ENCODE peak calls at places on chromosomes 6 and 20, in seven cellular contexts. R, Q, U, W, Z, E and T are unnamed samples.

GRCh38 chr6:34798057-34798456 is 6.2 kb downstream of the BLTP3A start:
- DNase-seq in E (no peak), Q (no peak), W (no peak), R (no peak), U (no peak), Z (no peak), T (no peak)

GRCh38 chr20:38092260-38092857 is 58.8 kb downstream of the RPRD1B start:
- DNase-seq in R (no peak), E (no peak), U (no peak), Z (no peak), Q (no peak), W (no peak), T (no peak)

GRCh38 chr20:34618676-34619075 is 58.2 kb downstream of the PIGU start:
- DNase-seq in E (no peak), W (no peak), Q (peak; percentile 19), Z (no peak), R (no peak), U (no peak), T (no peak)

GRCh38 chr6:85015396-85015990 is 251.1 kb upstream of the TBX18 start:
- DNase-seq in Q (peak; percentile 48), R (peak; percentile 83), Z (peak; percentile 31), W (no peak), U (no peak), E (no peak), T (peak; percentile 38)

GRCh38 chr6:8027965-8028651 is 36.1 kb downstream of the BLOC1S5 start:
- DNase-seq in Z (no peak), R (peak; percentile 77), Q (no peak), W (no peak), U (no peak), E (no peak), T (no peak)

GRCh38 chr6:139390447-139390846 is 16.0 kb upstream of the CITED2 start:
- DNase-seq in U (no peak), E (no peak), W (no peak), R (no peak), Z (no peak), Q (no peak), T (no peak)

GRCh38 chr20:23391707-23392310 is 29.5 kb downstream of the NAPB start:
- DNase-seq in Z (no peak), U (no peak), E (no peak), Q (no peak), R (no peak), W (no peak), T (no peak)

GRCh38 chr6:42190784-42191183 is 4.0 kb downstream of the GUCA1B start:
- DNase-seq in W (no peak), U (no peak), R (no peak), Q (no peak), E (no peak), Z (no peak), T (no peak)

DNA sequence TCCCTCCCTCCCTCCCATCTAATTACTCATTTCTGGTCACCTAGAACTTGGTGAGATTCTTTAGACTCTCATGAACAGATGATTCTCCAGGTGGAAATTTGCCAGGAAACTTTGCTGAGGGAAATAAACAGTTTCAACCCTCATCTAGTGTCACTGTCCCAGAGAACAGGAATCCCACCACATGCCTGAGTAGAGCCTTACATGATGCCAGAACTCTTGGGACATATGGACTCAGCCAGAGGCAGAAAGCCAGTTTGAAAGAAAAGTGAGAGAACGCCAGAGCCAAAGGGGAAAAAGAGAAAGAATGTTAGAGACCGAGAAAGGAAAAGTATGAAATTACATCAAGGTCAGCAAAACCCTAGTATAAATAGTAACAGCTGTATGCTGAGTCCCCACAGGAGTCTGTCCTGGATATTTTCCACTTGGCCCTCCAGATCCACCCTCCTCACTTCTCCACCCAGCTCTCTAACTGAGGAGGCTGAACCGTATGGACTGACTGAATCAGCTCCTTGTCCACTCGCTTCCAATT is 127.5 kb upstream of the COL21A1 start:
- DNase-seq in Z (no peak), W (no peak), R (no peak), U (peak; percentile 83), E (no peak), Q (no peak), T (no peak)
- TF ChIP-seq POLR2AphosphoS5 in Z (peak; percentile 47), W (no peak), R (no peak), U (peak; percentile 41), E (peak; percentile 15), Q (no peak), T (no peak)

GRCh38 chr6:57316581-57317059 is 810 bp upstream of the PRIM2 start:
- DNase-seq in R (peak; percentile 94), E (peak; percentile 69), W (peak; percentile 85), Q (peak; percentile 91), U (peak; percentile 91), Z (peak; percentile 81), T (peak; percentile 84)

GRCh38 chr6:57313009-57313408 is 4.4 kb upstream of the PRIM2 start:
- DNase-seq in U (no peak), Z (no peak), W (no peak), R (no peak), Q (no peak), E (no peak), T (no peak)

GRCh38 chr6:57315851-57316250 is 1.6 kb upstream of the PRIM2 start:
- DNase-seq in R (no peak), Z (no peak), E (no peak), W (no peak), Q (no peak), U (peak; percentile 48), T (no peak)

GRCh38 chr6:57312004-57312345 is 5.5 kb upstream of the PRIM2 start:
- DNase-seq in U (no peak), Z (no peak), W (no peak), Q (no peak), E (no peak), R (no peak), T (no peak)

DNA sequence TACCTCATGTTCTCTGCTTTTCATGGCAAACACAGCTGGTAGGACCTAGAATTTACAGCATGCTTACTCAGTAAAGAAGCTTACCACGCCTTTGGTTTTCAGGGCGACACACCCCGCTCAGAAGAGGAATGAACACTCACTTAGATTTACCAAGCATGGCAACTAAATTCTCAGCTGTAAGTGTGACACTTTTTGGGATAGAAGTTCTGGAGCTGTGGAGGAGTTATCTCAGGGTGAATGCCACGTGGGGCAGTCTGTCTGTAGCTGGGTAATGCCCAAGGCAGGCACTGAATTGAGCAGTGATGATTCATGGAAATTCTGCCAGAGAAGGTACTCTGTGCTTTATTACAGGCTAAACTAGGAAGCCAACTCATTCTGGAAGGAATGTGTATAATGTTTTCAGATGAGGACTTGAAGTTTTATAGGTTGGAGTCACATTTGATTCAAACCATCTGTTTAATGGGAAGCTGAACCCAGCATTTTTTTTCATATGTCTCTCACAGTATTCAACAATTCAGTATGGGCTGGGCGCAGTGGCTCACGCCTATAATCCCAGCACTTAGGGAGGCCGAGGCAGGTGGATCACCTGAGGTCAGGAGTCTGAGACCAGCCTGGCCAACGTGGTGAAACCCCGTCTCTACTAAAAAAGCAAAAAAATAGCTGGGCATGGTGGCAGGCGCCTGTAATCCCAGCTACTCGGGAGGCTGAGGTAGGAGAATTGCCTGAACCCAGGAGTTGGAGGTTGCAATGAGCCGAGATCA is 3.5 kb upstream of the PRIM2 start:
- DNase-seq in W (peak; percentile 50), Q (no peak), R (peak; percentile 88), U (peak; percentile 91), Z (no peak), E (no peak), T (no peak)
- TF ChIP-seq POLR2AphosphoS5 in W (peak; percentile 72), Q (no peak), R (no peak), U (peak; percentile 94), Z (no peak), E (no peak), T (no peak)

GRCh38 chr6:12343122-12343439 is 52.9 kb downstream of the EDN1 start:
- DNase-seq in E (no peak), W (no peak), R (no peak), Z (no peak), Q (no peak), U (no peak), T (no peak)

GRCh38 chr6:12340488-12340818 is 50.3 kb downstream of the EDN1 start:
- DNase-seq in E (no peak), W (no peak), R (no peak), Z (no peak), Q (no peak), U (no peak), T (no peak)

GRCh38 chr6:12343440-12344162 is 53.4 kb downstream of the EDN1 start:
- DNase-seq in R (peak; percentile 18), E (no peak), Q (no peak), U (no peak), Z (peak; percentile 86), W (peak; percentile 24), T (no peak)

GRCh38 chr6:12344949-12345693 is 55.0 kb downstream of the EDN1 start:
- DNase-seq in E (no peak), R (no peak), Q (no peak), W (no peak), U (no peak), Z (no peak), T (no peak)

DNA sequence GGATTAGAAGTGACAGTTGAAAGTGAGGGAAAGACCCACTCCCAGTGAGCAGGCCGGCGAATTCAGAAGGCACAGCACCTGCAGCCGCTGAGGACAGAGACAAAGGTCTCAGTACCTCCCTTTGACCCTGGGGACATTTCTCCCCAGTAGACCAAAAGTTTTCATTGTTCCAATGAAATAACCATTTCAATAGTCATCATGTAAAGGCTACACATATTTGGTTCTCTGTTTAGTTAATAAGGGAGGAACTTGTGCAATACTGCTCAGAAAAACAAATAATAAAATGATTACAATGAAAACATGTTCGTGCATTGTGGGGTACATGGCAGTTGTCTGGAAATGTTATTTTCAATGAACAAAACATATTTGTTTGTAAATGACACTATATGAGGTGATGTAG is 52.5 kb downstream of the EDN1 start:
- DNase-seq in R (no peak), E (no peak), U (no peak), W (no peak), Z (no peak), Q (no peak), T (no peak)
- TF ChIP-seq POLR2AphosphoS5 in R (no peak), E (no peak), U (no peak), W (no peak), Z (no peak), Q (no peak), T (no peak)

DNA sequence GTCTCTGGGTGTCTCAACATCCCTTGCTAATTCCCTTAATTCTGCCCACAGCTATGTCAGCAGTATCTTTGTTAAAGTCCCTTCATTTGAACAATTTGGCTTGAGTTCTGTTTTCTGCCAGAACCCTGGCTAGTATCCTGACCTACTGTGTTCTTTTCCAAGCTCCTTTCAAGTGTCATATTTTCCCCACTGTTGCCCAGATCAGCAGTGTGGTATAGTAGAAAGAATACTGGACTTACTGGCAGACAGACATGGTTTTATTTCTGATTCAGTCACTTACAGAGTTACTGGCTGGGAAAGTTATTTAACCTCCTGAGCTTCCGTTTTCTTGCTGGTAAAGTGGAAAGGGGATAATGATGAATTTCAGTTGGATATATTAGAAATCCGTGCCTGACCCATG is 39.8 kb upstream of the RAB23 start:
- DNase-seq in E (no peak), W (no peak), U (no peak), Z (no peak), R (no peak), Q (no peak), T (no peak)
- TF ChIP-seq POLR2AphosphoS5 in E (no peak), W (no peak), U (peak; percentile 60), Z (no peak), R (no peak), Q (no peak), T (no peak)

GRCh38 chr20:50320910-50321796 is 130.5 kb downstream of the CEBPB start:
- DNase-seq in Z (peak; percentile 89), Q (no peak), R (peak; percentile 74), U (peak; percentile 98), W (peak; percentile 87), E (peak; percentile 83), T (peak; percentile 93)
- TF ChIP-seq POLR2AphosphoS5 in Z (peak; percentile 63), Q (no peak), R (no peak), U (peak; percentile 88), W (peak; percentile 85), E (peak; percentile 85), T (peak; percentile 84)

GRCh38 chr6:142047934-142048592 is 84.7 kb upstream of the GJE1 start:
- DNase-seq in U (no peak), W (no peak), Q (no peak), R (no peak), Z (no peak), E (no peak), T (no peak)
- TF ChIP-seq POLR2AphosphoS5 in U (no peak), W (no peak), Q (no peak), R (no peak), Z (no peak), E (no peak), T (no peak)